ENCODE peak calls at places on chromosomes 4 and X, in six cellular contexts. One of them, this sample, is unnamed.

GRCh38 chr4:28973591-28974350 is 1746.4 kb upstream of the PCDH7 start:
- DNase-seq in K562: no peak
- DNase-seq in H1: no peak
- DNase-seq in GM12878: no peak
- DNase-seq in A549: no peak
- DNase-seq in HepG2: no peak
- DNase-seq in this sample: no peak

GRCh38 chr4:14415146-14415545 is 587.1 kb upstream of the CPEB2 start:
- DNase-seq in K562: no peak
- DNase-seq in GM12878: no peak
- DNase-seq in HepG2: no peak
- DNase-seq in H1: no peak
- DNase-seq in A549: no peak
- DNase-seq in this sample: no peak

GRCh38 chr4:74018771-74019170 is 19.7 kb downstream of the CXCL3 start:
- DNase-seq in A549: no peak
- DNase-seq in H1: no peak
- DNase-seq in GM12878: no peak
- DNase-seq in K562: no peak
- DNase-seq in HepG2: no peak
- DNase-seq in this sample: no peak

GRCh38 chr4:41505161-41505653 is 32.8 kb upstream of the LIMCH1 start:
- DNase-seq in A549: no peak
- DNase-seq in GM12878: no peak
- DNase-seq in K562: no peak
- DNase-seq in HepG2: no peak
- DNase-seq in H1: no peak
- DNase-seq in this sample: peak; percentile 67

GRCh38 chr4:10730019-10730418 is 45.5 kb upstream of the CLNK start:
- DNase-seq in K562: no peak
- DNase-seq in A549: no peak
- DNase-seq in H1: no peak
- DNase-seq in HepG2: no peak
- DNase-seq in GM12878: peak; percentile 64
- DNase-seq in this sample: no peak

GRCh38 chrX:48083212-48083611 is 11.8 kb upstream of the ZNF630 start:
- DNase-seq in GM12878: no peak
- DNase-seq in A549: peak; percentile 50
- DNase-seq in K562: peak; percentile 52
- DNase-seq in HepG2: peak; percentile 6
- DNase-seq in H1: peak; percentile 49
- DNase-seq in this sample: peak; percentile 68

GRCh38 chrX:86047174-86047991 is at the start of gene CHM:
- DNase-seq in A549: peak; percentile 75
- DNase-seq in H1: peak; percentile 52
- DNase-seq in K562: peak; percentile 71
- DNase-seq in GM12878: peak; percentile 63
- DNase-seq in HepG2: peak; percentile 80
- DNase-seq in this sample: peak; percentile 77

GRCh38 chr4:63315651-63316050 is 1093.6 kb downstream of the TECRL start:
- DNase-seq in K562: no peak
- DNase-seq in H1: no peak
- DNase-seq in HepG2: no peak
- DNase-seq in GM12878: no peak
- DNase-seq in A549: no peak
- DNase-seq in this sample: no peak

GRCh38 chr4:2256781-2257191 is 5.1 kb downstream of the MXD4 start:
- DNase-seq in K562: peak; percentile 41
- DNase-seq in HepG2: no peak
- DNase-seq in A549: no peak
- DNase-seq in GM12878: no peak
- DNase-seq in H1: peak; percentile 40
- DNase-seq in this sample: peak; percentile 16

GRCh38 chrX:13235930-13236329 is 83.9 kb downstream of the ATXN3L start:
- DNase-seq in A549: no peak
- DNase-seq in HepG2: no peak
- DNase-seq in GM12878: no peak
- DNase-seq in H1: no peak
- DNase-seq in K562: no peak
- DNase-seq in this sample: no peak

GRCh38 chrX:16870861-16871584 is 861 bp upstream of the RBBP7 start:
- DNase-seq in K562: no peak
- DNase-seq in HepG2: no peak
- DNase-seq in H1: peak; percentile 61
- DNase-seq in A549: no peak
- DNase-seq in GM12878: no peak
- DNase-seq in this sample: peak; percentile 29

GRCh38 chrX:17459008-17459407 is 84.0 kb downstream of the NHS start:
- DNase-seq in GM12878: no peak
- DNase-seq in H1: no peak
- DNase-seq in HepG2: no peak
- DNase-seq in A549: no peak
- DNase-seq in K562: no peak
- DNase-seq in this sample: no peak

GRCh38 chr4:16082424-16083216 is 1.2 kb downstream of the PROM1 start:
- DNase-seq in GM12878: no peak
- DNase-seq in HepG2: peak; percentile 39
- DNase-seq in H1: peak; percentile 88
- DNase-seq in A549: peak; percentile 20
- DNase-seq in K562: no peak
- DNase-seq in this sample: peak; percentile 73

GRCh38 chrX:68939868-68940267 is 111.0 kb downstream of the EFNB1 start:
- DNase-seq in A549: no peak
- DNase-seq in K562: no peak
- DNase-seq in GM12878: no peak
- DNase-seq in HepG2: no peak
- DNase-seq in H1: no peak
- DNase-seq in this sample: no peak
- TF ChIP-seq CHD2 in A549: no peak
- TF ChIP-seq CHD2 in K562: no peak
- TF ChIP-seq CHD2 in GM12878: no peak
- TF ChIP-seq CHD2 in HepG2: no peak
- TF ChIP-seq CHD2 in H1: no peak
- TF ChIP-seq CHD2 in this sample: no peak

GRCh38 chr4:96037705-96038104 is 197.8 kb downstream of the PDHA2 start:
- DNase-seq in GM12878: no peak
- DNase-seq in H1: no peak
- DNase-seq in K562: no peak
- DNase-seq in HepG2: no peak
- DNase-seq in A549: no peak
- DNase-seq in this sample: no peak

GRCh38 chr4:96036781-96037180 is 196.9 kb downstream of the PDHA2 start:
- DNase-seq in HepG2: no peak
- DNase-seq in GM12878: no peak
- DNase-seq in A549: no peak
- DNase-seq in H1: no peak
- DNase-seq in K562: no peak
- DNase-seq in this sample: no peak

GRCh38 chr4:96035727-96036126 is 195.8 kb downstream of the PDHA2 start:
- DNase-seq in H1: no peak
- DNase-seq in HepG2: no peak
- DNase-seq in K562: peak; percentile 7
- DNase-seq in A549: no peak
- DNase-seq in GM12878: no peak
- DNase-seq in this sample: no peak
- TF ChIP-seq CHD2 in H1: no peak
- TF ChIP-seq CHD2 in HepG2: no peak
- TF ChIP-seq CHD2 in K562: no peak
- TF ChIP-seq CHD2 in A549: no peak
- TF ChIP-seq CHD2 in GM12878: no peak
- TF ChIP-seq CHD2 in this sample: no peak

GRCh38 chr4:139142980-139143379 is 34.0 kb downstream of the ELF2 start:
- DNase-seq in HepG2: no peak
- DNase-seq in H1: no peak
- DNase-seq in K562: no peak
- DNase-seq in A549: no peak
- DNase-seq in GM12878: no peak
- DNase-seq in this sample: no peak
- TF ChIP-seq CHD2 in HepG2: no peak
- TF ChIP-seq CHD2 in H1: no peak
- TF ChIP-seq CHD2 in K562: no peak
- TF ChIP-seq CHD2 in A549: no peak
- TF ChIP-seq CHD2 in GM12878: no peak
- TF ChIP-seq CHD2 in this sample: no peak

GRCh38 chrX:1528186-1528883 is 8.7 kb downstream of the P2RY8 start:
- DNase-seq in H1: peak; percentile 30
- DNase-seq in K562: no peak
- DNase-seq in GM12878: no peak
- DNase-seq in HepG2: no peak
- DNase-seq in A549: no peak
- DNase-seq in this sample: no peak

GRCh38 chrX:1527457-1527856 is 9.5 kb downstream of the P2RY8 start:
- DNase-seq in GM12878: no peak
- DNase-seq in K562: no peak
- DNase-seq in H1: no peak
- DNase-seq in HepG2: no peak
- DNase-seq in A549: no peak
- DNase-seq in this sample: no peak

GRCh38 chrX:1525583-1526355 is 11.2 kb downstream of the P2RY8 start:
- DNase-seq in HepG2: no peak
- DNase-seq in K562: no peak
- DNase-seq in GM12878: no peak
- DNase-seq in A549: no peak
- DNase-seq in H1: no peak
- DNase-seq in this sample: no peak

GRCh38 chrX:1526565-1526964 is 10.4 kb downstream of the P2RY8 start:
- DNase-seq in K562: no peak
- DNase-seq in HepG2: no peak
- DNase-seq in H1: no peak
- DNase-seq in A549: no peak
- DNase-seq in GM12878: no peak
- DNase-seq in this sample: no peak

DNA sequence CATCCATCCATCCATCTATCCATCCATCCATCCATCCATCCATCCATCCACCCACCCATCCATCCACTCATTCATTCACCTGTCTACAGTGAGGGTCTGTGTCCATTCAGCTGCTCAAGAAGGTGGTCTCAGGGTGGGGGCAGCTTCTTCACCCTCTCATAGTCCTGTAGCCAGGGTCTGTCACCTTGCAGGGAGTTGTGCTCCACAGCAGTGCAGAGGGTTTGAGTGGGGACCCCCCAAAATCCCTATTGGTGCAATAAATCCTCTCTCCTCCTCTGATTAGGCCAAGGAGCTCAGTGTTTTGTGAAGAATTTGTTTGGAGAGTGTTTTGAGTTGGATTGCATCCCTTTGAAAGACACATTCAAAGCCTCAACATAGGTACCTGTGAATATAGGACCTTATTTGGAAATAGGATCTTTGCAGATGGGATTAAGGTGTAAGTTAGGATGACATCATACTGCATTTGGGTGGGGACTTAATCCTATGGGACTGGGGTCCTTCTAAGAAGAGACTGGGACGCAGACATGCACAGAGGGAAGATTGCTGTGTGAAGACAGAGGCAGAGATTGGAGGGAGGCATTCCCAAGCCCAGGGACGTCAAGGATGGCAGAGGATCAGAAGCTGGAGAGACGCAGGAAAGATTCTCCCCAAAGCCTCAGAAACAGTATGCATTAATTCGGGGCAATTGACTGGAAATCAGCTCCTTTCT is 12.0 kb downstream of the P2RY8 start:
- DNase-seq in A549: no peak
- DNase-seq in HepG2: no peak
- DNase-seq in GM12878: no peak
- DNase-seq in K562: no peak
- DNase-seq in H1: no peak
- DNase-seq in this sample: no peak
- TF ChIP-seq CHD2 in A549: no peak
- TF ChIP-seq CHD2 in HepG2: no peak
- TF ChIP-seq CHD2 in GM12878: no peak
- TF ChIP-seq CHD2 in K562: no peak
- TF ChIP-seq CHD2 in H1: no peak
- TF ChIP-seq CHD2 in this sample: no peak

DNA sequence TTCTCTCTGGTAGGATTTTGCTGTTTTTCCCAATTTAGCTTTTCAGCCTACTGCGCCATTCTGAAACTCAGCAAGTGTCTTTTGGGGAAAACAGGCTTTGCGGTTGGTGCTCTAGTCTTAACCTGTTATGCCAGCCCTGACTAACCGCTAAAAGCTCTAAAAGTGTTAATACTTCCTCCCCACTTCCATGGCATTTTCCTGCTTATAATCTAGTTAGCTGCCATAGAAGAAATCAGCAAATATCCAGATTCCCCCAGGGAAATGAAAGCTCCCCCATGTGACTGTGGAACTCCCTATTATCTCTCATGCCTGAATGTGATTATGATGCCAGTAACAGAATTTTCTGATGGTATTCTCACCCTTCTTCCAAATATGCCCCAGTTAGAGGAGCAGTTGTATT is 28.7 kb upstream of the GYPA start:
- DNase-seq in H1: no peak
- DNase-seq in A549: no peak
- DNase-seq in HepG2: no peak
- DNase-seq in K562: no peak
- DNase-seq in GM12878: no peak
- DNase-seq in this sample: no peak
- TF ChIP-seq CHD2 in H1: no peak
- TF ChIP-seq CHD2 in A549: no peak
- TF ChIP-seq CHD2 in HepG2: no peak
- TF ChIP-seq CHD2 in K562: no peak
- TF ChIP-seq CHD2 in GM12878: no peak
- TF ChIP-seq CHD2 in this sample: no peak

GRCh38 chr4:87901426-87901825 is 68.7 kb downstream of the MEPE start:
- DNase-seq in HepG2: no peak
- DNase-seq in K562: no peak
- DNase-seq in H1: no peak
- DNase-seq in A549: no peak
- DNase-seq in GM12878: no peak
- DNase-seq in this sample: peak; percentile 52

GRCh38 chr4:87896020-87896621 is 63.4 kb downstream of the MEPE start:
- DNase-seq in K562: no peak
- DNase-seq in HepG2: peak; percentile 52
- DNase-seq in A549: peak; percentile 14
- DNase-seq in GM12878: no peak
- DNase-seq in H1: no peak
- DNase-seq in this sample: no peak
- TF ChIP-seq CHD2 in K562: no peak
- TF ChIP-seq CHD2 in HepG2: no peak
- TF ChIP-seq CHD2 in A549: no peak
- TF ChIP-seq CHD2 in GM12878: no peak
- TF ChIP-seq CHD2 in H1: no peak
- TF ChIP-seq CHD2 in this sample: no peak

This sample was measured in SK-N-SH.